ENCODE peak calls at places on chromosomes 12 and 14, in ten cellular contexts. B is glutamatergic neuron, F is nephron progenitor cell, S is neural progenitor cell, Z is pancreas, G is epithelial cell of esophagus, M is cardiac fibroblast, V is heart right ventricle, R is fibroblast of mammary gland, X is cardiac muscle cell. Y is an unnamed sample.

GRCh38 chr12:5830121-5830520 is 114.9 kb downstream of the ANO2 start:
- DNase-seq in B (no peak), F (no peak), S (peak), Z (no peak), G (no peak), M (no peak), V (no peak), R (no peak), X (no peak), Y (no peak)

GRCh38 chr14:99938376-99938775 is 126.8 kb upstream of the EVL start:
- DNase-seq in B (no peak), F (no peak), S (no peak), Z (no peak), G (no peak), M (no peak), V (no peak), R (no peak), X (no peak), Y (no peak)

GRCh38 chr14:72524230-72524629 is 369.7 kb downstream of the DPF3 start:
- DNase-seq in B (no peak), F (no peak), S (no peak), Z (no peak), G (no peak), M (no peak), V (no peak), R (no peak), X (no peak), Y (no peak)

GRCh38 chr14:32408018-32408417 is 78.9 kb downstream of the AKAP6 start:
- DNase-seq in B (no peak), F (no peak), S (no peak), Z (no peak), G (no peak), M (peak), V (no peak), R (peak), X (no peak), Y (no peak)

GRCh38 chr12:1706284-1707016 is 15.6 kb downstream of the ADIPOR2 start:
- DNase-seq in B (no peak), F (no peak), S (no peak), Z (no peak), G (no peak), M (no peak), V (no peak), R (peak), X (no peak), Y (no peak)

GRCh38 chr14:24875203-24875840 is 174.6 kb downstream of the STXBP6 start:
- DNase-seq in B (no peak), F (no peak), S (no peak), Z (no peak), G (no peak), M (no peak), V (no peak), R (no peak), X (no peak), Y (no peak)

GRCh38 chr14:50763386-50764007 is 67.5 kb downstream of the NIN start:
- DNase-seq in B (no peak), F (no peak), S (no peak), Z (no peak), G (no peak), M (peak), V (no peak), R (peak), X (no peak), Y (no peak)

GRCh38 chr12:100368066-100368465 is 11.2 kb downstream of the SLC17A8 start:
- DNase-seq in B (no peak), F (no peak), S (no peak), Z (no peak), G (no peak), M (no peak), V (no peak), R (no peak), X (no peak), Y (no peak)

GRCh38 chr14:51119411-51120051 is 24.6 kb upstream of the TRIM9 start:
- DNase-seq in B (no peak), F (no peak), S (no peak), Z (no peak), G (no peak), M (no peak), V (no peak), R (no peak), X (peak), Y (no peak)

GRCh38 chr12:106894774-106895173 is 60.9 kb upstream of the TMEM263 start:
- DNase-seq in B (no peak), F (no peak), S (no peak), Z (no peak), G (peak), M (no peak), V (no peak), R (no peak), X (no peak), Y (no peak)

GRCh38 chr12:94308612-94309011 is 151.1 kb downstream of the CEP83 start:
- DNase-seq in B (no peak), F (no peak), S (no peak), Z (no peak), G (no peak), M (peak), V (no peak), R (peak), X (no peak), Y (no peak)

GRCh38 chr12:59928416-59928815 is 332.6 kb downstream of the SLC16A7 start:
- DNase-seq in B (no peak), F (no peak), S (no peak), Z (peak), G (peak), M (no peak), V (no peak), R (peak), X (no peak), Y (no peak)

GRCh38 chr12:24853588-24853987 is 95.3 kb downstream of the BCAT1 start:
- DNase-seq in B (no peak), F (no peak), S (no peak), Z (no peak), G (peak), M (peak), V (no peak), R (peak), X (no peak), Y (no peak)

GRCh38 chr14:103140316-103141109 is 17.3 kb downstream of the TNFAIP2 start:
- DNase-seq in B (no peak), F (no peak), S (no peak), Z (peak), G (peak), M (no peak), V (no peak), R (no peak), X (no peak), Y (no peak)

GRCh38 chr12:102966200-102966941 is 8.9 kb downstream of the ASCL1 start:
- DNase-seq in B (no peak), F (no peak), S (peak), Z (no peak), G (no peak), M (no peak), V (no peak), R (no peak), X (no peak), Y (no peak)

GRCh38 chr12:32765906-32766305 is 10.2 kb upstream of the YARS2 start:
- DNase-seq in B (no peak), F (no peak), S (no peak), Z (no peak), G (no peak), M (peak), V (no peak), R (peak), X (no peak), Y (no peak)

GRCh38 chr12:53251477-53252348 is 16.4 kb upstream of the ESPL1 start:
- DNase-seq in B (peak), F (peak), S (peak), Z (peak), G (peak), M (peak), V (peak), R (peak), X (peak), Y (peak)

GRCh38 chr14:105177082-105177481 is 4.0 kb downstream of the NUDT14 start:
- DNase-seq in B (peak), F (no peak), S (no peak), Z (no peak), G (no peak), M (no peak), V (no peak), R (no peak), X (no peak), Y (no peak)

GRCh38 chr12:46675736-46676135 is 150.1 kb downstream of the SLC38A4 start:
- DNase-seq in B (no peak), F (peak), S (peak), Z (peak), G (peak), M (peak), V (no peak), R (peak), X (peak), Y (no peak)

GRCh38 chr12:39378346-39378745 is 64.6 kb downstream of the KIF21A start:
- DNase-seq in B (no peak), F (no peak), S (no peak), Z (no peak), G (no peak), M (peak), V (no peak), R (no peak), X (no peak), Y (no peak)

GRCh38 chr14:30651934-30652333 is 29.8 kb downstream of the SCFD1 start:
- DNase-seq in B (no peak), F (no peak), S (no peak), Z (no peak), G (no peak), M (no peak), V (no peak), R (no peak), X (no peak), Y (no peak)

GRCh38 chr14:105945891-105946290 is 419.5 kb downstream of the TMEM121 start:
- DNase-seq in B (no peak), F (no peak), S (no peak), Z (peak), G (no peak), M (no peak), V (no peak), R (no peak), X (no peak), Y (no peak)

GRCh38 chr14:63045612-63046320 is 508 bp upstream of the KCNH5 start:
- DNase-seq in B (peak), F (peak), S (peak), Z (peak), G (peak), M (peak), V (no peak), R (peak), X (peak), Y (no peak)

GRCh38 chr12:93448796-93449195 is 7.0 kb upstream of the UBE2N start:
- DNase-seq in B (no peak), F (no peak), S (no peak), Z (no peak), G (peak), M (no peak), V (no peak), R (no peak), X (no peak), Y (no peak)

GRCh38 chr14:36408388-36408787 is 88.0 kb upstream of the MBIP start:
- DNase-seq in B (no peak), F (no peak), S (no peak), Z (no peak), G (no peak), M (no peak), V (no peak), R (no peak), X (no peak), Y (no peak)

GRCh38 chr12:2844786-2845185 is 10.0 kb upstream of the NRIP2 start:
- DNase-seq in B (no peak), F (no peak), S (peak), Z (no peak), G (no peak), M (peak), V (no peak), R (no peak), X (no peak), Y (no peak)

GRCh38 chr12:11731455-11731854 is 82.0 kb downstream of the ETV6 start:
- DNase-seq in B (no peak), F (no peak), S (no peak), Z (no peak), G (peak), M (peak), V (no peak), R (no peak), X (no peak), Y (no peak)

GRCh38 chr14:104400355-104400754 is 179.2 kb upstream of the C14orf180 start:
- DNase-seq in B (no peak), F (no peak), S (no peak), Z (no peak), G (no peak), M (no peak), V (no peak), R (no peak), X (no peak), Y (no peak)

GRCh38 chr12:84124211-84124610 is 788.4 kb downstream of the SLC6A15 start:
- DNase-seq in B (no peak), F (no peak), S (no peak), Z (no peak), G (no peak), M (no peak), V (no peak), R (no peak), X (no peak), Y (no peak)

GRCh38 chr14:23727566-23728335 is 91.6 kb downstream of the DHRS2 start:
- DNase-seq in B (no peak), F (no peak), S (peak), Z (no peak), G (peak), M (peak), V (no peak), R (peak), X (peak), Y (no peak)

GRCh38 chr12:94089891-94090290 is 58.5 kb upstream of the PLXNC1 start:
- DNase-seq in B (no peak), F (no peak), S (no peak), Z (no peak), G (no peak), M (peak), V (no peak), R (peak), X (no peak), Y (no peak)

GRCh38 chr12:109720152-109720855 is 6.7 kb downstream of the FAM222A start:
- DNase-seq in B (peak), F (peak), S (peak), Z (peak), G (no peak), M (no peak), V (peak), R (no peak), X (no peak), Y (no peak)

GRCh38 chr14:65849558-65849957 is 437.0 kb downstream of the FUT8 start:
- DNase-seq in B (no peak), F (no peak), S (peak), Z (no peak), G (no peak), M (no peak), V (no peak), R (no peak), X (peak), Y (no peak)

GRCh38 chr12:28975564-28976340 is 173.3 kb upstream of the FAR2 start:
- DNase-seq in B (no peak), F (no peak), S (no peak), Z (no peak), G (peak), M (no peak), V (no peak), R (no peak), X (no peak), Y (no peak)

GRCh38 chr12:6570264-6570887 is 2.3 kb upstream of the NOP2 start:
- DNase-seq in B (peak), F (peak), S (peak), Z (no peak), G (peak), M (peak), V (no peak), R (peak), X (peak), Y (no peak)

GRCh38 chr12:124913474-124914391 is 717 bp downstream of the UBC start:
- DNase-seq in B (peak), F (peak), S (peak), Z (peak), G (peak), M (peak), V (peak), R (peak), X (peak), Y (peak)
- TF ChIP-seq CTCF in B (peak), F (peak), S (peak), Z (peak), G (peak), M (peak), V (peak), R (peak), X (peak), Y (no peak)

DNA sequence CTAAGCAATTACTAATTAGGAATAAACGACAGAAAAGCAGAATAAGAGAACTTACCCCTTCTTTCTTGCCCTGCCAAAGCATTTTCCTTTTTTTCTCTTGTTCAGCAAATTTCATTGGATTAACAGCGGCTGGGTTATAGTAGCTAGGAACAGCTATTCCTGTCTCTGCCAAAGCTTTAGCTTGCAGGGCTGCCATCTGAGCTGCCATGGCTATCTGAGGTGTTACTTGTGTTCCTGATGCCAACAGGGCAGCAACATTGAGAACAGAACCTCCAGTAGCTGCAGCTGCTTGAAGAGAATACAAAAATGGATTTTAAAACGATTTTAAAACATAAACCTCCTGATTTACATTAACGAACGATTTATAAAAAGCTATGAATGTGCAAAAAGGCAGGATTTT is 7.4 kb upstream of the ZCCHC8 start:
- DNase-seq in B (no peak), F (no peak), S (no peak), Z (no peak), G (no peak), M (no peak), V (no peak), R (no peak), X (no peak), Y (no peak)
- TF ChIP-seq CTCF in B (no peak), F (no peak), S (no peak), Z (no peak), G (no peak), M (no peak), V (no peak), R (no peak), X (no peak), Y (no peak)

GRCh38 chr12:131274906-131275305 is 321.2 kb downstream of the ADGRD1 start:
- DNase-seq in B (no peak), F (no peak), S (no peak), Z (peak), G (no peak), M (no peak), V (no peak), R (no peak), X (no peak), Y (no peak)
- TF ChIP-seq CTCF in B (no peak), F (no peak), S (no peak), Z (no peak), G (no peak), M (no peak), V (no peak), R (no peak), X (no peak), Y (no peak)

GRCh38 chr12:67911789-67912188 is 77.5 kb upstream of the IFNG-AS1 start:
- DNase-seq in B (no peak), F (no peak), S (no peak), Z (no peak), G (no peak), M (no peak), V (no peak), R (no peak), X (no peak), Y (no peak)
- TF ChIP-seq CTCF in B (no peak), F (no peak), S (no peak), Z (no peak), G (no peak), M (no peak), V (no peak), R (no peak), X (no peak), Y (no peak)

DNA sequence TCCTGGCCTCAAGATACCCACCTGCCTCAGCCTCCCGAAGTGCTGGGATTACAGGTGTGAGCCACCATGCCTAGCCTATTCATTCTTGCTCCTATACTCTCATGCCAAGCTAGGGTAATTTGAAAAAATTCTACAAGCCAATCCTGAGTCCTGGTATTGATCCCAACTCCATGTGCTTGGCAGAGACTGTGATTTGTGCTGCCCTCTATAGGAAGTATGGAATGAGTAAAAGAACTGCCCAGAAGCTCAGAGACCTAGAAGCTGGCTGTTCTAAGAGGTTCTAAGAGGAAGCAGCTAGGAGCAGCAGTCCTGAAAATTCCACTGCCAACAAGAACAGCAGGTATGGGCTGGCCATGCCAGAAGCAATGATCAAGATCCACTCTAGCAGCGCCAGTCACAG is 402.5 kb downstream of the PCNX1 start:
- DNase-seq in B (no peak), F (no peak), S (no peak), Z (no peak), G (peak), M (no peak), V (no peak), R (peak), X (no peak), Y (no peak)
- TF ChIP-seq CTCF in B (no peak), F (no peak), S (peak), Z (no peak), G (no peak), M (no peak), V (no peak), R (peak), X (peak), Y (no peak)

GRCh38 chr14:60487211-60487610 is 1.3 kb upstream of the C14orf39 start:
- DNase-seq in B (no peak), F (no peak), S (no peak), Z (no peak), G (no peak), M (no peak), V (no peak), R (no peak), X (no peak), Y (no peak)

GRCh38 chr14:60490270-60490669 is 4.4 kb upstream of the C14orf39 start:
- DNase-seq in B (no peak), F (no peak), S (no peak), Z (no peak), G (no peak), M (no peak), V (no peak), R (no peak), X (no peak), Y (no peak)

GRCh38 chr14:60485057-60485599 is 735 bp downstream of the C14orf39 start:
- DNase-seq in B (peak), F (peak), S (peak), Z (no peak), G (no peak), M (no peak), V (no peak), R (no peak), X (peak), Y (no peak)

GRCh38 chr14:60485600-60486251 is at the start of gene C14orf39:
- DNase-seq in B (peak), F (peak), S (peak), Z (peak), G (peak), M (peak), V (no peak), R (no peak), X (peak), Y (no peak)

GRCh38 chr14:60488175-60488574 is 2.3 kb upstream of the C14orf39 start:
- DNase-seq in B (no peak), F (no peak), S (no peak), Z (no peak), G (no peak), M (no peak), V (no peak), R (no peak), X (no peak), Y (no peak)
- TF ChIP-seq CTCF in B (no peak), F (no peak), S (peak), Z (no peak), G (peak), M (peak), V (no peak), R (peak), X (peak), Y (no peak)

DNA sequence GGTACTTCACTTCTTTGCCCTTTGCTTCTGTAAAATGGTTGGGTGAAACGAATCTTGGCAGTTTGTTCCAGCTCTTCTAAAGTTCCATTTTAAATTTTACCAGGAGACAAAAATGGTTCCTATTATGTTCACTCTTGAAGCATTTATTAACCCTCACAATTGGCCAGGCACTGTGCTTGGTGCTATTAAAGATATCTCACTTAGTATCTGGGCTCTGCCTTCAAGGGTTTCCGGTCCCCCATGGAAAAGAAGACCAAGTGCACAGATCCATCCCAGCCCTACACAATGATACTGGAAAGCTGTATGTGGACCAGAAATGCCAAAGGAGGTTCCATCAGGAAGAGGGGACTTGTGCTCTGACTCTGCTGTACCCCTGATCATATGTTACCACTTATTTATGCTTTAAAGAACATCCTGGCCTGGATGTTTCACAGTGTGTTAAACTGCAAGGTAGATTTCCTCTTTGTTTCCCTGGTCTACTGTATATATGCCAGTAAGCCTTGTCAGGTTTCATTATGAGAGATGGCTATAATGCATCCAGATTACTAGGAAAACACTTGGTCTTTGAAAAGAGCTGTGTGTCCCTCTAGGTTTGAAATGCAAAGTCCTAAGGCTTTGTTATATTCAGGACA is 154.8 kb downstream of the PRKCH start:
- DNase-seq in B (no peak), F (no peak), S (no peak), Z (no peak), G (no peak), M (no peak), V (no peak), R (no peak), X (no peak), Y (no peak)
- TF ChIP-seq CTCF in B (no peak), F (no peak), S (no peak), Z (no peak), G (no peak), M (no peak), V (no peak), R (no peak), X (no peak), Y (no peak)